ENCODE peak calls at places on chromosomes 4 and X, in six cellular contexts. G is H1, C is K562, A is SK-N-SH, D is HepG2, Z is GM12878. J is an unnamed sample.

GRCh38 chr4:169152104-169152503 is 118.7 kb downstream of the SH3RF1 start:
- DNase-seq in C (no peak), Z (no peak), A (no peak), G (no peak), D (no peak), J (no peak)

GRCh38 chr4:43990968-43991367 is 457.6 kb downstream of the KCTD8 start:
- DNase-seq in A (no peak), C (no peak), G (no peak), D (no peak), Z (no peak), J (no peak)

GRCh38 chr4:7158991-7159390 is 33.3 kb upstream of the SORCS2 start:
- DNase-seq in D (no peak), Z (no peak), G (no peak), C (no peak), A (no peak), J (no peak)

GRCh38 chr4:152363904-152364303 is 172.0 kb downstream of the FBXW7 start:
- DNase-seq in D (no peak), A (no peak), G (no peak), Z (no peak), C (no peak), J (no peak)

GRCh38 chrX:130626521-130626920 is 224.7 kb downstream of the RBMX2 start:
- DNase-seq in C (no peak), Z (no peak), D (no peak), A (no peak), G (no peak), J (no peak)

GRCh38 chr4:52751349-52751911 is at the start of gene ERVMER34-1:
- DNase-seq in C (peak), D (no peak), G (peak), Z (no peak), A (peak), J (no peak)

GRCh38 chrX:41475611-41476241 is 28.6 kb downstream of the NYX start:
- DNase-seq in D (peak), A (no peak), C (no peak), G (no peak), Z (no peak), J (no peak)

GRCh38 chr4:61572160-61572559 is 372.0 kb downstream of the ADGRL3 start:
- DNase-seq in A (no peak), Z (no peak), G (no peak), C (no peak), D (no peak), J (peak)

GRCh38 chr4:8702516-8703400 is 110.2 kb downstream of the CPZ start:
- DNase-seq in C (no peak), Z (no peak), D (no peak), A (no peak), G (no peak), J (no peak)

GRCh38 chrX:39972340-39972739 is 125.4 kb downstream of the BCOR start:
- DNase-seq in G (no peak), D (no peak), Z (no peak), C (no peak), A (no peak), J (no peak)

GRCh38 chr4:2365054-2365912 is 53.2 kb downstream of the ZFYVE28 start:
- DNase-seq in C (peak), Z (no peak), G (no peak), A (no peak), D (no peak), J (no peak)
- H3K4me3 ChIP-seq in C (peak), Z (no peak), G (no peak), A (no peak), D (no peak), J (no peak)

GRCh38 chr4:22485751-22486150 is 30.1 kb downstream of the ADGRA3 start:
- DNase-seq in Z (no peak), C (no peak), A (peak), D (no peak), G (no peak), J (no peak)

GRCh38 chr4:22482250-22483127 is 33.4 kb downstream of the ADGRA3 start:
- DNase-seq in D (no peak), C (no peak), G (no peak), Z (no peak), A (no peak), J (no peak)

GRCh38 chr4:22486276-22486675 is 29.6 kb downstream of the ADGRA3 start:
- DNase-seq in C (no peak), A (no peak), D (no peak), Z (no peak), G (no peak), J (no peak)

GRCh38 chr4:22480928-22481327 is 34.9 kb downstream of the ADGRA3 start:
- DNase-seq in G (no peak), D (no peak), A (no peak), Z (no peak), C (no peak), J (no peak)

GRCh38 chr4:22483551-22483981 is 32.3 kb downstream of the ADGRA3 start:
- DNase-seq in D (no peak), Z (peak), C (no peak), A (no peak), G (no peak), J (no peak)
- TF ChIP-seq GABPA in D (no peak), Z (no peak), C (no peak), A (no peak), G (no peak), J (no peak)

GRCh38 chr4:2600878-2601277 is 64.4 kb downstream of the FAM193A start:
- DNase-seq in C (no peak), A (no peak), G (no peak), D (no peak), Z (no peak), J (no peak)

GRCh38 chr4:2596153-2596552 is 59.7 kb downstream of the FAM193A start:
- DNase-seq in G (no peak), D (no peak), Z (no peak), A (no peak), C (no peak), J (no peak)

GRCh38 chr4:2604614-2605013 is 68.2 kb downstream of the FAM193A start:
- DNase-seq in A (no peak), Z (no peak), D (no peak), C (no peak), G (no peak), J (no peak)

GRCh38 chr4:2595436-2595835 is 59.0 kb downstream of the FAM193A start:
- DNase-seq in C (no peak), A (peak), Z (no peak), G (no peak), D (no peak), J (no peak)

DNA sequence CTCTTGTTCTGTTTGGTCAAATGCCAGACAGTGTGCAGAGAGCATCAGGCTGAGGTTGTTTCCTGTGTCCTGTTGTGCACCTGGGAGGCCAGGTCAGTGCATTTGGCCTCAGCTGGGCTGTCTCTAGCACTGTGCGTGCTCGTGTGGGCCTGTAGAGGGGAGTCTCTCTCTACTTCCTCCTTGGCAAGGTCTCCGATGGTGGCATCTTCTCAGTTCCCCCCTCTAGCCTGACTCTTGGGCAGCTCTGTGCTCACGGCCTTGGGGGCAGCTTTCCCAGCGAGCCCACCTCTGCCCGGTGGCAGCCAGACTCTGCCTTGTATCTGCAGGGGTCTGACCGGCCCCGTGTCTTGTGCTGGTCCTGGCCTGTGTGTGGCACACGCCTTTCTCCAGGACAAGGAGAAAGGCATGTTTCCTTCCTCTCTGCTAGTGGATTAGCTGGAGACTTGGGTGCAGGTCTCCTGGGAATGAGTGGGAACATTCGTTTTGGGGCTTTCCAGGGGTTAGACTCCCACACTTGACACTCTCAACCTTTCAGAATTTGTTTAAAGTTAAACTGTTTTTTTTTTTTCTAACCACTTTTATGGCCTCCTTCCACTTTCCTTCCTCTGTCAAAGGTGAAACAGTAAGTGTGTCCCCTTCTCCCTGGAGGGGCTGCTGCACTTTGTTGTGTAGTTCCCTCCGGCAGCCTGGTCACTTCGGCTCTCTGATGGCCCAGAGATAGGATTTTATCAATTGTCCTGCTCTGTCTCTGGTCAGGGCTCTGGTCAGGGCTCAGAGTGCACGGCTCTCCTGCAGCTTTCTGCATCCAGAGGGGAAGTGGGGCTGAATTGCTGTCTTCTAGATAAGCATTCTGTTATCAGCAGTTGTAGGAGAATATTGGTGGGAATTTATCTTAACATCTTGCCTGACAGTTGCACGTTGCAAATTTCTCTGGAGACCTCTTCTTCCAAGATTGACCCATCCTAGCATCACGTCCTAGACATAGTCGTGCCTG is 62.5 kb downstream of the FAM193A start:
- DNase-seq in A (peak), D (no peak), G (no peak), Z (peak), C (no peak), J (peak)
- H3K4me3 ChIP-seq in A (no peak), D (no peak), G (no peak), Z (peak), C (no peak), J (no peak)

DNA sequence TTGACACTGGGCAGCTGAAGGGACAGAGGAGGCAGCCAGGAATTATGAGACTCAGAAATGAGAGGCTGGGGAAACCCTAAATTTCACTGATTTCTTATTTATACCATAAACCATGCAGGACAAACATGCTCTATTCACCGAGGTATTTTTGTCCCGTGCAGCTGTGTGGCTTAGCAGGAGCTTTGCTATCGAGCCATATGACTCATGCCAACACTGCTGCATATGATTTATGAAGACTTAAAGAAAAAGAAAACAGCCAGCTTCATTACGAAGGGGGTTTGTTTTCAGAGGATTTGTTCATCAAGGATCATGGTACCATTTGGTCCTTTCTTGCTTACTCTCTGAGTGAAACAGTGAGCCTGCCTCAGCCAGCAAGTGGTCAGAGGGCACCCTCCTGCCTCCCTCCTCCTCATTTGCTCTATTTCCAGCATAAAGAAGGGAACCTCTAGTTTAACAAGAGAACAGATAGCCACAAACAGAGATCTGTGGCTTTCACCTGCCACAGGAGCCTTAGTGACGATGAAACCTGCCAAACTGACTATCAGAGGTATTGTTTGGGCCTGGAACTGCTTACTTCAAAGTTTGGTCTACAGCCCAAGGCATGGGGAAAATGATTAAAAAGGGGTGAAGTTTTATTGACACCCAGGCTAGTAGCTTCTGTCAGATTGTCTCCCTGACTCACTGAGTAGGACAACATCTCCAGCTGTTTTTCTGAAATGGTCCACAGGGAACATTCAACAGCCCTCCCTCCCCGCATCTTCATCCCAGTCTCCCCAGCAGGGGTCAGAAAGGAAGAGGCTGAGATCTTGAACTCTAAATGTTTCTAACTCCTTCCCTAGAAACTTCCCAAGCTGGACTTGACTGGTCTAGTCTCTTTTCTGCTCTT is 80.1 kb upstream of the MAML3 start:
- DNase-seq in C (no peak), D (no peak), G (no peak), Z (no peak), A (no peak), J (no peak)
- TF ChIP-seq GABPA in C (no peak), D (no peak), G (no peak), Z (no peak), A (no peak), J (no peak)

GRCh38 chrX:154540897-154541535 is 5.6 kb downstream of the G6PD start:
- DNase-seq in Z (no peak), D (peak), G (no peak), A (no peak), C (no peak), J (no peak)
- H3K4me3 ChIP-seq in Z (no peak), D (peak), G (no peak), A (no peak), C (no peak), J (no peak)

DNA sequence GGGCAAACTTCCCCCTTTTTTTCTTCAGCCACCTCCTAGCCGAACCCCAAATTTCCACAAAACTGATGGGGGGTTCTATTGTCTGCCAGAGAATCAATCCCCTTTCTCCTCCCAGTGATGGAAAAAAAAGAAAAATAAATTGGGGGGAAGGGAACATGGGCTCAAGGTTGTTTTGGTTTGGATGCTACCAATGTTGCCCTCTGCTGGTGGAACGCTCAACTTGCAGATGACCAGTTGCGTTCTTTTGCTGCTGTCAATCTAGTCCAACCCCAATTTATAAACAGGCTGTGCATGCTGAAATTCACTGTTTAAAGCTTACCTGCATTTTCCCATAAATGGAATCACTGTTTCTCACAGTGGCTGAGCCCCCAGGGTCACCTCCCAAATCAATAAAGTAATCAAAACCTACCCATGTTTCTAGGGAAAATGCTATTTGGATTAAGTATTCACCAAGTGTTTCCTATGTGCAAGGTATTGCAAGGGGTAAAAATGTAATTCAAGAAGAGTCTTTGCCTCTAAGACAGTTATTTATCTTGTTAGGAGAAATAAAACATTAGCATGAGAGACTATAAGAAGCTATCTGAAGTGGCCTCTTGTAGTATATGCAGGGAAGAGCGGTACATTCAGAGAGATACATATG is 116.7 kb upstream of the TMEM164 start:
- DNase-seq in G (no peak), A (peak), C (peak), D (peak), Z (no peak), J (peak)
- TF ChIP-seq GABPA in G (no peak), A (no peak), C (no peak), D (no peak), Z (no peak), J (no peak)

DNA sequence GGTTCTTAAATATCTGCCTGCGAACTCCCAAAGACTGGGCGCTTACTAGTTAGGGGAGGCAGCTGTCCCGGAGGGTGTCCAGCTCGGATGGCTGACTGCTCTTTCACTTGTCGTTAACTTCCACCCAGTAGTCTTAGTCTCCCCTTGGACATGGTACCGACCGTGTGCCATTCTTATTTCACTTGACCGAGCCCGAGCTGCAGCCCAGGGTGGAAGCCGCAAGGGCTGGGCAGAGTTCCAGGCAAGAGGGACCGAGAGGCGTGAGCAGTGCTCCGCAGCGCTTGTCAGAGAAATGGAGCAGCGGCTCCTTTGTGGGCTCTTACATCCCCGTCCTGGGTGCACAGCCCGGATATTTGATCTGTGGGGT is 347 bp upstream of the SLITRK2 start:
- DNase-seq in G (no peak), C (no peak), Z (no peak), A (no peak), D (no peak), J (no peak)
- H3K4me3 ChIP-seq in G (peak), C (no peak), Z (no peak), A (no peak), D (no peak), J (no peak)

DNA sequence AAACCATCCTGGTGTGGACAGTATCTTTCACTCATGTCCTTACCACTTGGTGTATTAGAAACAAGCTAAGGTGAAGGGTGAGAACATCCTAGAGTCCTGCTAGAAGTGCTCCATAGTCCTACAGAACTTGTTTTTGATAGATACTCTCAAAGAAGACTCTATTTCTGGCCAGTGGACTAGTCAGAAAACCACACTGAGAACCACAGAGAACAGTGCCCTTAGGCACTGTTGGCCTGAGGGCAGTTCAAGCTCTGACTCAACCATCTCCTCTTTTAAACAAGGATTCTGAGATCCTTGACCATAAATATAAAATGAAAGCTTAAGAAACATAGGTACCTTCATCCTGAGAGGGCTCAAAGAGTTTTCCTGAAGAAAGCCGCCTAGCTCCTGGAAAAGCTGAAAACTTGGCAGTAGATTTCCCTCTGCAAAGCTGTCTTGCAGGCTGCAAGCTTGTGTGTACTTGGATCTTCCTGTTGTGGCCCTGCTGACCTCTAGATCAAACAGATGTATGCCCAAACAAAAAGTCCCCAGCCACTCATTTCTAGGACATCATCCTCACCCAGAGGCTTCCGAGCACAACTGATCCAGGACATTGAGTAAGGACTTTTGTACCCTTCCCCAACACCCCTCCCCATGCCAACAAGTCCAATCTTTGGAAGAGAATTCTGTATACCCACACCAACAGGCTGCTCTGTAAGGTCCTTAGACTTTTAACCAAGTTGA is 111.6 kb upstream of the CXCL13 start:
- DNase-seq in Z (no peak), C (no peak), G (no peak), D (no peak), A (no peak), J (no peak)
- TF ChIP-seq GABPA in Z (no peak), C (no peak), G (no peak), D (no peak), A (no peak), J (no peak)

GRCh38 chrX:44951572-44952067 is 78.6 kb downstream of the KDM6A start:
- DNase-seq in Z (no peak), C (no peak), G (no peak), D (no peak), A (no peak), J (no peak)

GRCh38 chrX:44954562-44954961 is 81.6 kb downstream of the KDM6A start:
- DNase-seq in A (no peak), Z (no peak), G (no peak), D (no peak), C (no peak), J (no peak)

GRCh38 chrX:44949125-44949524 is 76.1 kb downstream of the KDM6A start:
- DNase-seq in Z (no peak), D (no peak), G (no peak), C (no peak), A (no peak), J (no peak)

GRCh38 chrX:44953734-44954502 is 80.9 kb downstream of the KDM6A start:
- DNase-seq in D (no peak), A (no peak), Z (no peak), G (no peak), C (no peak), J (no peak)

GRCh38 chrX:44952329-44953027 is 79.5 kb downstream of the KDM6A start:
- DNase-seq in A (no peak), D (no peak), Z (no peak), C (no peak), G (no peak), J (no peak)
- H3K4me3 ChIP-seq in A (no peak), D (no peak), Z (no peak), C (no peak), G (peak), J (no peak)

J was measured in HL-60.